ENCODE peak calls at places on chromosomes 11 and 22, in four cellular contexts. One of them, this sample, is unnamed.

GRCh38 chr11:134275534-134276395 is at the start of gene GLB1L3:
- DNase-seq in fibroblast of lung: peak; percentile 21
- DNase-seq in MM.1S: peak; percentile 77
- DNase-seq in neuronal stem cell: no peak
- DNase-seq in this sample: no peak

GRCh38 chr11:61266602-61267001 is 25.6 kb downstream of the PGA5 start:
- DNase-seq in neuronal stem cell: no peak
- DNase-seq in fibroblast of lung: peak; percentile 37
- DNase-seq in MM.1S: no peak
- DNase-seq in this sample: no peak

GRCh38 chr22:47759909-47760308 is 997.5 kb downstream of the TBC1D22A start:
- DNase-seq in MM.1S: no peak
- DNase-seq in fibroblast of lung: no peak
- DNase-seq in neuronal stem cell: no peak
- DNase-seq in this sample: no peak

GRCh38 chr11:31628111-31628510 is 118.5 kb downstream of the ELP4 start:
- DNase-seq in MM.1S: no peak
- DNase-seq in fibroblast of lung: no peak
- DNase-seq in neuronal stem cell: no peak
- DNase-seq in this sample: no peak

GRCh38 chr11:91156041-91156440 is 933.2 kb upstream of the CHORDC1 start:
- DNase-seq in neuronal stem cell: no peak
- DNase-seq in MM.1S: no peak
- DNase-seq in fibroblast of lung: peak; percentile 78
- DNase-seq in this sample: no peak

GRCh38 chr11:65150513-65151271 is 16.4 kb upstream of the SYVN1 start:
- DNase-seq in fibroblast of lung: peak; percentile 87
- DNase-seq in MM.1S: no peak
- DNase-seq in neuronal stem cell: no peak
- DNase-seq in this sample: no peak

GRCh38 chr22:28232231-28232630 is 313.2 kb upstream of the PITPNB start:
- DNase-seq in MM.1S: no peak
- DNase-seq in neuronal stem cell: no peak
- DNase-seq in fibroblast of lung: no peak
- DNase-seq in this sample: no peak

GRCh38 chr22:21778705-21779363 is 43.2 kb upstream of the YPEL1 start:
- DNase-seq in MM.1S: no peak
- DNase-seq in fibroblast of lung: peak; percentile 95
- DNase-seq in neuronal stem cell: no peak
- DNase-seq in this sample: no peak

GRCh38 chr11:9574556-9574805 is 1.0 kb downstream of the WEE1 start:
- DNase-seq in neuronal stem cell: no peak
- DNase-seq in fibroblast of lung: peak; percentile 36
- DNase-seq in MM.1S: no peak
- DNase-seq in this sample: no peak

DNA sequence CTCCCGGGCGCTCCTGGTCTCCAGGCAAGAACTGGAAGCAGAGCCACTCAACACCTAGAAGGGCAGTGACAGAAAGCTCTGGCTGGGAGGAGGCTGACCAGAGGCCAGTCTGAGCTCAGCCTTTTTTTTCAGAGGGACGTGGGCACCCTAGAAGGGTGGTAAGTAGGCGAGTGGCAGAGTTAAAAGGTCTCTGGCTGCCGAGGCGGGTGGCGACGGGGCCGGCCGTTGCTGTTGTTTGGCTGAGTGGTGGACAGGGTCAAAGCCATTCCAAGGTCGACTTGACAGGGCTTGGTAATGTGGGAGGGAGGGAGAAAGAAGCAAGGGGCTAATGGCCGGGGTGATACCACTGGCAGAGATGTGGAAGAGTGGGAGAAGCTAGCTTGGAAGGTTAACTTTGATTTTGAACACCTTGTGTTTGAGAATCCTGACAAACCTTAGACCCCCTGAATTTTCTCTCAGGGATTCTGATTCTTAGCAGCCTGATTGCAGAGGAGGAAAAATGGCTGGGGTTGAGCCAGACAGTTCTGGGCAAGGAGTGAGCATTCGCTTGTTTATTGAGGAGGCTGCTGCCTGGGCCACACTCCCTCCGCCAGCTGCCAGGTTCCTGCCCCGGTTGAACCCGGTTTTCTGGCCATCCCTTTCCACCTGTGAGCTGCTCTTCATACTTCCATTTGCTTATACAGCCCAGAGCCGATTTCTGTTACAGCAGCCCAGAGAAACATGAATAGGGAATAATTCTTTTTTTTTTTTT is 866 bp upstream of the SYCE3 start:
- DNase-seq in fibroblast of lung: no peak
- DNase-seq in neuronal stem cell: no peak
- DNase-seq in MM.1S: no peak
- DNase-seq in this sample: no peak
- H3K4me2 ChIP-seq in fibroblast of lung: peak overlapping the region; percentile 97
- H3K4me2 ChIP-seq in neuronal stem cell: peak overlapping the region; percentile 98
- H3K4me2 ChIP-seq in MM.1S: peak overlapping the region; percentile 100
- H3K4me2 ChIP-seq in this sample: peak overlapping the region; percentile 100

GRCh38 chr22:35330258-35330861 is 30.7 kb downstream of the TOM1 start:
- DNase-seq in MM.1S: no peak
- DNase-seq in fibroblast of lung: peak; percentile 60
- DNase-seq in neuronal stem cell: no peak
- DNase-seq in this sample: peak; percentile 70
- H3K27ac ChIP-seq in MM.1S: no peak overlapping the region
- H3K27ac ChIP-seq in fibroblast of lung: peak overlapping the region; percentile 71
- H3K27ac ChIP-seq in neuronal stem cell: no peak overlapping the region
- H3K27ac ChIP-seq in this sample: no peak overlapping the region

GRCh38 chr11:108635106-108635505 is 29.8 kb upstream of the DDX10 start:
- DNase-seq in fibroblast of lung: peak; percentile 30
- DNase-seq in neuronal stem cell: no peak
- DNase-seq in MM.1S: no peak
- DNase-seq in this sample: no peak
- H2AFZ ChIP-seq in fibroblast of lung: no peak overlapping the region
- H2AFZ ChIP-seq in neuronal stem cell: no peak overlapping the region
- H2AFZ ChIP-seq in MM.1S: no peak overlapping the region
- H2AFZ ChIP-seq in this sample: no peak overlapping the region

DNA sequence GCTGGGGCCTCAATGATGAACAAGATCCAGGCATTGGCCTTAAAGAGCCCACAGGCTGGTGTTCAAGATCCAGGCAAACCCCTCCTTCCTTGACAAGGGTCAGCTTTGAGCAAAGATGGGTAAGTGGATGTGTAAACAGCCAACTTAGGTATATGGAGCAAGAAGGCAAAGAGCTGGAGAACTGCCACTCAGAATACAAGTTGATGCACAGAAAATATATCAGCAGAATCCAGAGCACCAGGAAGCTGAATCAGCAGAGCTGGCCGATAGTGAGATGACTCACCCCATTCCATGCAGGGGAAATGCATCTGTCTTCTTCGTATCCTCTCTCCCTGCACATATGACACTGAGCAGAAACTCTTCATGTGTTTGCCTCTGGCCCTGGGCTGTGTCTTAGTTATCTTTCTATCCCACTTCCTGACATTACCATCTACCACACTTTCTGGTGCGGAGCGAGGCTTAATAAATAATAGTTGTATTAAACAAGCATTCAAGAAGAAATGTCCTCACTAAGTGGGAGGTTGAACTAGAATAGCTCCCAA is 57.8 kb downstream of the ENDOD1 start:
- DNase-seq in neuronal stem cell: no peak
- DNase-seq in MM.1S: peak; percentile 62
- DNase-seq in fibroblast of lung: peak; percentile 93
- DNase-seq in this sample: no peak
- H3K4me2 ChIP-seq in neuronal stem cell: no peak overlapping the region
- H3K4me2 ChIP-seq in MM.1S: peak overlapping the region; percentile 39
- H3K4me2 ChIP-seq in fibroblast of lung: peak overlapping the region; percentile 41
- H3K4me2 ChIP-seq in this sample: no peak overlapping the region

DNA sequence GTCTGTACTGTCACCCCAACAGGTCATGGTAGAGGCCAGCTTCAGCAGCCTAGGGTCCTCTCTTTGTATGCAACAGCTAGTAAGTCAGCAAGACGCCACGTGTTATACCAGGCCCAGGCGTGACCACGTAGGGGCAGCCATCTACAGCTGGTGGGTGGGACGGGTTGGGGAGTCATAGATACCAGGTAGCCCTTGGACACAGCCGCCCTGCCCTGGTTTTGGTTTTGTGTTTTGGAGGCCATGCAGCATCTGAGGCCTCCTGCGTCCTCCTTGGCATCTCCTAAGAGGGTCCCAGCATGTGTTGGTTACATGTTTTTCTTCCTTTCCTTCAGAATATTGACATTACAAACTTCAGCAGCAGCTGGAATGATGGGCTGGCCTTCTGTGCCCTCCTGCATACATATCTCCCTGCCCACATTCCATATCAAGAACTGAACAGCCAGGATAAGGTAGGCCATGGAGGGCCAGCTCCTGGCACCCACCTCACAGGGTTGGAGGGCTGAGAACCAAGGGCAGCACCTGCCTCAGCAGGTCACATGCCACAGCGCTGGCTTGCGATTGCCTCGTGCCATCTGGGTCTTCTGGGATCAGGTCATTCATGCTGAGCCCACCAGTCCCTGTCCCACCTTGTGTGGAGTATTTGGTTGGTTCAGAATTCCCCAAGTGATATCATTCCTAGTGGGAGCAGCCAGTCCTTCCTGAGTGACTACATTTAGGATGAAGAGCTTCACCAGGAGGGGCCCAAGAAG is 16.0 kb upstream of the ADORA2A start:
- DNase-seq in MM.1S: no peak
- DNase-seq in fibroblast of lung: no peak
- DNase-seq in neuronal stem cell: no peak
- DNase-seq in this sample: no peak
- H3K27ac ChIP-seq in MM.1S: no peak overlapping the region
- H3K27ac ChIP-seq in fibroblast of lung: no peak overlapping the region
- H3K27ac ChIP-seq in neuronal stem cell: no peak overlapping the region
- H3K27ac ChIP-seq in this sample: no peak overlapping the region

DNA sequence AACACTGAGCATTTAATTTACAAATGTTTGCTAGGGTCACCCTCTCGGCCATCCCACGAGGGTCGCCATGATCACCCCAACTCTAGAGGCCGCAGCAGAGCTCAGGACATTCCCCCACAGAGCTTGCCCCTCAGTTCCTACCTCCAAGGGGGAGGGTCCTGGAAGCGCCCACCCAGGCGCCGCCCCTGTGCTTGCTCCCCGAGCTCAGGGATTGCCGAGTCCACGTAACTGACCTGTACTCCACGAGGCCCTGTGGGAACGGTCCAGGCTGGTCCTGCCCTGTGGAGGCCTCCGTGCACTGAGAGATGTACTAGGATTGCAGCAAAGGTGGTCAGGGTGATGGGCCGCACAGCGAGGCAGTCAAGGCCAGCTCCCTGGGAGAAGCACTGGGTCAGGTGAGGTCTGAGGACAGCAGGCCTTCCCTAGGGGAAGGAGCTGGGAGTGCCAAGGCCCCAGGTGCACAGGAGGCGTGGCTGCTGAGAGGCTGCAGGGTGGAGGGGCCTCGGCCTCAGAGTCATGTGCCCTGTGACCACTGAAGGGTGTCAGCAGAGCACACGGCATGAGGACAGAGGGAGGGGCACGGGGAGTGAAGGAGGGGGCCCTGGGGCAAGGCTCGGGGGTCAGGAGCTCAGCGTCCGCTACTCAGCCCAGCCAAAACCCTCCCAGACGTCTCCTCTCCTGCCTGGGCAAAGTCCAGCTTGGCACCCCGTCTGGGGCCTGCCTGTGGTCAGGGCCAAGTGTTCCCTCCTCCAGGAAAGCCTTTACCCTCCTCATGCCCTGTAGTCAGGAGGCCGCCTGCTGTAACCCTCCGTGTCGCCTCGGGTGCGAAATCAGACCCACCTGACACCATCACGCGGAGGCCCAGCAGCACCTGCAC is 2.4 kb upstream of the MIOX start:
- DNase-seq in fibroblast of lung: no peak
- DNase-seq in neuronal stem cell: no peak
- DNase-seq in MM.1S: no peak
- DNase-seq in this sample: no peak
- H2AFZ ChIP-seq in fibroblast of lung: no peak overlapping the region
- H2AFZ ChIP-seq in neuronal stem cell: no peak overlapping the region
- H2AFZ ChIP-seq in MM.1S: no peak overlapping the region
- H2AFZ ChIP-seq in this sample: no peak overlapping the region

DNA sequence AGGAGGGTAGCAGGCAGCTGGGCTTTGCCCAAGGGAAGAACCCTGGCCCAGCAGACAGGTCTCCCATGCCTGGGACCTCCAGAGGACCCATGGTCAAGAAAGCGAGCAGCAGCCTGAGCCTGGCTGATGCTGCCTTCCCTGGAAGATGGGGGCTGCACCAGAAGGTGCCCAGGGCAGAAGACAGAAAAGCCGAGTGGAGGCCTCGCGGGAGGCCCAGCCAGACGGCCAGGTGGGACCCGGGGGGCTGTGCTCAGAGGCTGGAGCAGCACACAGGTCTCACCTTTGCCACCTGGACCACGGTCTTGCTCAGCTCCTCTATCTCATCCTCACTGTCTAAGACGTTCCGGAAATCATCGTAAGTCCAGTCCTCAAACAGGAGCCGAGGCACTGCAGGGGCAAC is 10.9 kb downstream of the CHID1 start:
- DNase-seq in fibroblast of lung: no peak
- DNase-seq in MM.1S: no peak
- DNase-seq in neuronal stem cell: no peak
- DNase-seq in this sample: no peak
- H3K4me2 ChIP-seq in fibroblast of lung: no peak overlapping the region
- H3K4me2 ChIP-seq in MM.1S: no peak overlapping the region
- H3K4me2 ChIP-seq in neuronal stem cell: no peak overlapping the region
- H3K4me2 ChIP-seq in this sample: no peak overlapping the region

This sample was measured in Karpas-422.